ENCODE peak calls at places on chromosome 21, in seven cellular contexts. B is SK-N-SH, A is GM12892, K is K562, N is H1, R is HepG2, W is GM12878. Q is an unnamed sample.

GRCh38 chr21:31310750-31311149 is 33.3 kb downstream of the TIAM1 start:
- DNase-seq in R (no peak), N (no peak), W (no peak), B (no peak), A (no peak), K (no peak), Q (no peak)

GRCh38 chr21:31204801-31205200 is 139.3 kb downstream of the TIAM1 start:
- DNase-seq in N (no peak), W (no peak), R (no peak), K (no peak), B (peak), A (no peak), Q (no peak)

GRCh38 chr21:31111093-31111492 is 72.8 kb upstream of the KRTAP19-8 start:
- DNase-seq in R (no peak), K (no peak), N (no peak), A (no peak), B (no peak), W (no peak), Q (no peak)

GRCh38 chr21:34592120-34592561 is 22.8 kb downstream of the RCAN1 start:
- DNase-seq in R (no peak), W (no peak), A (no peak), B (no peak), K (peak), N (no peak), Q (no peak)

GRCh38 chr21:28771790-28772501 is 220.7 kb downstream of the LTN1 start:
- DNase-seq in A (no peak), K (no peak), W (no peak), B (no peak), R (no peak), N (no peak), Q (no peak)

GRCh38 chr21:41460578-41461527 is 34.8 kb downstream of the MX1 start:
- DNase-seq in N (no peak), B (peak), A (peak), W (no peak), K (peak), R (peak), Q (peak)

GRCh38 chr21:44024895-44025353 is 12.8 kb downstream of the TRAPPC10 start:
- DNase-seq in K (peak), R (no peak), A (no peak), W (no peak), N (no peak), B (no peak), Q (no peak)

GRCh38 chr21:15224346-15225086 is 159.7 kb upstream of the NRIP1 start:
- DNase-seq in A (no peak), B (no peak), N (no peak), K (no peak), W (no peak), R (no peak), Q (no peak)

GRCh38 chr21:43721939-43722338 is 3.0 kb downstream of the PDXK start:
- DNase-seq in N (no peak), W (no peak), A (no peak), K (no peak), B (no peak), R (no peak), Q (no peak)

GRCh38 chr21:17501107-17502006 is 11.5 kb upstream of the CXADR start:
- DNase-seq in K (no peak), N (no peak), B (no peak), A (no peak), W (no peak), R (peak), Q (no peak)

GRCh38 chr21:39676054-39676771 is 63.5 kb downstream of the B3GALT5 start:
- DNase-seq in K (no peak), R (peak), A (no peak), W (peak), B (peak), N (no peak), Q (no peak)

GRCh38 chr21:20258542-20258941 is 739.7 kb upstream of the NCAM2 start:
- DNase-seq in K (peak), R (no peak), N (no peak), A (no peak), B (no peak), W (no peak), Q (no peak)

DNA sequence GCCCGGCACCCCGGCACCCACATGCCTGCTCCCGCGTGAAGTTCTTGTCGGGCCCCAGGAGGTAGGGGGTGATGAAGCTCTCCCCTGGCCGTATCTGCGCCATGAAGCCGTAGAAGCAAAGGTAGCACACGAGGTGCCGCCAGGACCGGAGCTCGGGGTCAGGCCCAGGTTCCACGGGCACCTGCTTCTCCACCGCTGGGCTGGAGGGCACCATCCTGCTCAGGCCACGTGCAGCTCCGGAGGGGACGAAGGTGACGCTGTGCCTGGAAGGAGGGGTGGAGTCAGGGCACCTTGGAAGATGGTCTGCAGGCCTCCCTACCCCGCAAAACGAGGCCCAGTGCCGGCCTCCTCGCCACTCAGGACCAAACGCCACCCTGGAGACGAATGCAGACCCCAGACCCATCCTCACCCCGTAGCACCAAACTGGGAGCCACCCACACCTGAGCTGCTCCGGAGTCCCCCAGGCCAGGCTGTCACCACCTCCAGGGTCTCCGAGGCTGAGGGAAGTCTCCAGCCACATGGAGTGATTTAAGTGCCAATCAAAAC is 4.4 kb downstream of the SLC19A1 start:
- DNase-seq in R (no peak), K (no peak), N (no peak), A (no peak), B (no peak), W (no peak), Q (no peak)
- TF ChIP-seq TAF1 in R (no peak), K (no peak), N (no peak), A (no peak), B (no peak), W (no peak), Q (no peak)

DNA sequence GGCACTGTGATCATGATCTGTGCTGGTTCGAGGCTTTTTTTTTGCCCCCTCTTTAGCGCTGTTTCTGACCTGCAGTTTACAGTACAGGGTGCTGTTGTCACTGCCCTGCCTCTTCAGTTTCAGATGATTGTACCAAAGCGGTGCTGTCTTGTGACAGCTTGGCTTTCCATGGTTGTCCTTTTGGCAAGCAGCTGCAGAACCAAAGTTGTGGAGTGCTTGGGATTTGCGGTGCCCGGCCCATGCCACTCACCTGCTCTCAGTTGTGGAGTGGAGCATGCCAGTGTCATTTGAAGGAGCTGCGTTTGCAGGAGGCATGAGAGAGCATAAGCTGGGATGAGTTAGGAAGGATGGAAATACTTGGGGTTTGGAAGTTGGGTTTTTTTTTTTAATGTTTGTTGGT is 48.4 kb downstream of the DOP1B start:
- DNase-seq in B (no peak), W (no peak), A (no peak), N (no peak), K (no peak), R (no peak), Q (no peak)
- TF ChIP-seq TAF1 in B (no peak), W (no peak), A (no peak), N (no peak), K (no peak), R (no peak), Q (no peak)

DNA sequence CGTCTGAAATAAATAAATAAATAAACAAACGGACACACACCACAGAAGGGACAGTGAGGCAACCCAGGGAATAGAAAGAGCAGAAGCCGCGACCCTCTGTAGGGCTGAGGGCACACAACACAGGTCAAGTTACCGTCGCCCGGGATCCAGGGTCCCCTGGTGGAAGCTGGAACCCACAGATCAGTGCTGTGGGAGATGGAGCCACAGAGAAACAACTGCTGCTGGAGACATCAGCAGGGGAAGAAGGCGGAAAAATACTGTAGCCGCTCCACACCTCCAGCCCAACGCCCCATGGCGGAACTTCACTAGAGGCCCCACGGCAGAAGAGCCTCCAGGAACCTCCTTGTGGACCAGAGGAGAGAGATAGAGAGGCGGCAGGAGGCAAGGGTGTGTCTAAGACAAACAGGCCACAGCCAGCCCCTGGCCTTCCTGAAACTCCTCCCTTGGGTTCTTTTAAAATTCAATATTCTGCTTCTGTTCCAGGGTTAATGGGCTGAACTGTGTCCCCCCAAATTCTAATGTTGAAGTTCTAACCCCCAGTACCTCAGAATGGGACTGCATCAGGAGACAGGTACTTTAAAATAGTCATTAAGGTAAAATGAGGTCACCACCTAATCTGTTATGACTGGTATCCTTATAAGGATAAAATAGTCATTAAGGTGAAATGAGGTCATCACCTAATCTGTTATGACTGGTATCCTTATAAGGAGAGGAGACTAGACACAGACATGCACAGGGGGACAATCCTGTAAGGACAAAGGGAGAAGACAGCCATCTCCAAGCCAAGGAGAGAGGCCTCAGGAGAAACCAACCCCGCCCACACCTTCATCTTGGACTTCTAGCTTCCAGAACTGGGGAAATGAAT is 7.7 kb upstream of the HLCS start:
- DNase-seq in W (no peak), N (no peak), B (no peak), K (peak), R (no peak), A (no peak), Q (no peak)
- TF ChIP-seq TAF1 in W (no peak), N (no peak), B (no peak), K (no peak), R (no peak), A (no peak), Q (no peak)

GRCh38 chr21:42478504-42478903 is 17.5 kb downstream of the RSPH1 start:
- DNase-seq in R (no peak), A (no peak), N (no peak), B (no peak), W (peak), K (no peak), Q (no peak)
- TF ChIP-seq TAF1 in R (no peak), A (no peak), N (no peak), B (no peak), W (no peak), K (no peak), Q (no peak)

DNA sequence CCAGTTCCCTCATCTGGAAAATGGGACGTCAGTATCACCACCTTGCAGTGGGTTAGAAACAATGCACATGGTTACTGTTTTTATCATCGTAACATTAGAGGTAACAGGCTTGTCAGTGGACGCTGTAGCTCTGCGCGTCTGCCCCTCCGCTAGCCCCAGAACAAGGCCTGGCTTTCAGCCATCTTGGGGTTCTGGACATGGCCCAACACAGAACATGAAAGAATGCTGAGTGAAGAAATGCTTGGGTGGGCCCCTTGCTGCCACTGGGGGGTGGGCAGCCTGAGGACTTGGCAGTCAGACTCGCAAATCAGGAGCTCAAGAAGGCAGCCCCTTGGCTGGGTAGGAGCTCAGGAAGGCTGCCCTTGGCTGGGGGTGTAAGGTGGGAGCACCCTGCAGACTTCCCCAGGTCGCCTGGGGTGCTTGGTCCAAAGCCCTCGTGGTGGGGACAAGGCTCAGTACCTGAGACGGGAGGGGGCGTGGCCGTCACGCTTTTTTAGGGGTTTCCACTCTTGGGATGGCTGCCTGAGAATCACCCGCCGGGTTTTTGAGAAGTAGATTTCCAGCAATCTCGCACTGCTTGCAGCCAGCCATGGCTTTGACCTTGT is 51.7 kb downstream of the SLC37A1 start:
- DNase-seq in W (no peak), B (no peak), R (no peak), K (no peak), N (no peak), A (no peak), Q (no peak)
- TF ChIP-seq TAF1 in W (no peak), B (no peak), R (no peak), K (no peak), N (no peak), A (no peak), Q (no peak)

GRCh38 chr21:32735524-32735923 is 7.7 kb upstream of the SYNJ1 start:
- DNase-seq in K (no peak), B (no peak), N (no peak), R (no peak), W (no peak), A (no peak), Q (no peak)
- TF ChIP-seq TAF1 in K (no peak), B (no peak), N (no peak), R (no peak), W (no peak), A (no peak), Q (no peak)

Q was measured in GM12891.